ENCODE peak calls at places on chromosomes 11 and 22, in five cellular contexts. N is H1, S is neuronal stem cell, T is H9, I is mesenchymal stem cell. Z is an unnamed sample.

GRCh38 chr11:27740362-27741024 is 40.2 kb upstream of the BDNF start:
- DNase-seq in T (peak; percentile 37), N (no peak), I (peak; percentile 10), S (no peak), Z (no peak)

GRCh38 chr11:70423523-70424505 is 25.5 kb downstream of the CTTN start:
- DNase-seq in S (no peak), I (peak; percentile 86), T (no peak), N (no peak), Z (no peak)

GRCh38 chr11:5605849-5606248 is 9.4 kb downstream of the TRIM6 start:
- DNase-seq in N (no peak), I (peak; percentile 74), S (no peak), T (no peak), Z (no peak)

GRCh38 chr11:57792870-57793269 is 31.3 kb downstream of the CTNND1 start:
- DNase-seq in S (no peak), N (no peak), T (no peak), I (peak; percentile 33), Z (no peak)

GRCh38 chr11:65059959-65060824 is 1.8 kb upstream of the NAALADL1 start:
- DNase-seq in N (no peak), S (no peak), I (peak; percentile 60), T (no peak), Z (no peak)

GRCh38 chr11:71572811-71573210 is 7.4 kb downstream of the KRTAP5-10 start:
- DNase-seq in I (no peak), S (no peak), N (no peak), T (no peak), Z (no peak)

GRCh38 chr11:73217131-73217809 is 811 bp upstream of the P2RY2 start:
- DNase-seq in I (no peak), S (no peak), T (no peak), N (no peak), Z (no peak)

GRCh38 chr11:92455221-92455790 is 230.7 kb downstream of the FAT3 start:
- DNase-seq in I (no peak), S (no peak), N (no peak), T (no peak), Z (no peak)

GRCh38 chr22:32801436-32802290 is at the start of gene TIMP3:
- DNase-seq in T (peak; percentile 86), S (peak; percentile 69), I (peak; percentile 86), N (peak; percentile 57), Z (peak; percentile 65)

GRCh38 chr11:116852261-116853125 is 15.1 kb upstream of the APOA1 start:
- DNase-seq in T (no peak), I (peak; percentile 63), S (no peak), N (no peak), Z (no peak)
- H3K9ac ChIP-seq in T (no peak overlapping the region), I (peak overlapping the region; percentile 52), S (no peak overlapping the region), N (no peak overlapping the region), Z (no peak overlapping the region)

DNA sequence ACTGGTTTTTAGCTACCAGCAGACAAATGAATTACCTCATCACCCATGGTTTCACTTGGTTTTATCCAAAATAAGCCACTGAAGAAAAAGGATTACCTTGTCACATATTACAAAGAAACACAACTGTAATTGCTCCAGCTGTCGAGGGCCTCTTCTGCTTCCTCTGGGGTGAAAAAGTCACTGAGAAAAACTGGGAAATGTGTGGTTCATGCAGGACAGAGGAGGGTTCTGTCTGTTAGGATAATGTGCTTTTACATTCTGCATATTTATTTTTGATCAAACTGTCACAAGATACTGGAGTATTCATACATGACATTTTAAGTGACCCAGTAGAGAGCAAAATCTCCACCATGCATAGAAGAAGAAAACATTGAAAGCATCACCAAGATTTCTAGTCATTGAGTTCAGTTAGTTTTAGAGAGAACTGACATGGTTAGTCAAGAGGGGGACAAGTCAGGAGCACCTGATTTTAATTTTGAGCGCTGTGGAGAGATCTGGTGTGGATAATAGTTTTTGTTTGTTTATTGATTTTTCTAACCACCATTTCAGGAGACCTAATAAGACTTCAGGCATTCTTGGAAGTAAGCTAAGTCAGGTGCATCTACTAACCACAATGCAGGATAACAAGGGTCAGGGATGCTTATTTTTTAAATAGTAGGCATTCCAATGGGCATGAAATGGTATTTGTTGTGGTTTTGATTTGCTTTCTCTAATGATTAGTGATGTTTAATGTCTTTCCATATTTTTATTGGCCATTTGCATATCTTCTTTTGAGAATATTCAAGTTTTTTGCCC is 211.9 kb downstream of the NAV2 start:
- DNase-seq in I (no peak), N (no peak), S (no peak), T (no peak), Z (no peak)
- H2BK12ac ChIP-seq in I (no peak overlapping the region), N (no peak overlapping the region), S (no peak overlapping the region), T (no peak overlapping the region), Z (no peak overlapping the region)

GRCh38 chr11:125049393-125049792 is 13.7 kb upstream of the SLC37A2 start:
- DNase-seq in T (no peak), N (no peak), S (no peak), I (no peak), Z (peak; percentile 25)

GRCh38 chr11:125056931-125057330 is 6.2 kb upstream of the SLC37A2 start:
- DNase-seq in I (no peak), T (no peak), S (no peak), N (no peak), Z (no peak)

GRCh38 chr11:125057370-125058060 is 5.6 kb upstream of the SLC37A2 start:
- DNase-seq in N (no peak), I (no peak), S (no peak), T (no peak), Z (no peak)

GRCh38 chr11:125055107-125055715 is 7.9 kb upstream of the SLC37A2 start:
- DNase-seq in T (no peak), N (no peak), I (no peak), S (no peak), Z (no peak)

GRCh38 chr11:125053167-125053566 is 9.9 kb upstream of the SLC37A2 start:
- DNase-seq in S (no peak), N (no peak), I (no peak), T (no peak), Z (no peak)
- H3K4me1 ChIP-seq in S (no peaks in the 10 kb centered on the region), N (no peaks in the 10 kb centered on the region), I (no peaks in the 10 kb centered on the region), T (no peaks in the 10 kb centered on the region), Z (no peaks in the 10 kb centered on the region)

GRCh38 chr11:67441731-67442401 is 1.4 kb downstream of the CORO1B start:
- DNase-seq in I (no peak), N (no peak), T (no peak), S (no peak), Z (no peak)

GRCh38 chr11:67440229-67441081 is 2.8 kb downstream of the CORO1B start:
- DNase-seq in S (no peak), T (no peak), I (no peak), N (no peak), Z (no peak)

GRCh38 chr11:67442504-67443398 is 525 bp downstream of the CORO1B start:
- DNase-seq in I (peak; percentile 12), S (no peak), N (no peak), T (no peak), Z (no peak)

GRCh38 chr11:67439321-67440228 is 2.1 kb upstream of the PTPRCAP start:
- DNase-seq in I (peak; percentile 34), S (no peak), N (no peak), T (peak; percentile 63), Z (no peak)

DNA sequence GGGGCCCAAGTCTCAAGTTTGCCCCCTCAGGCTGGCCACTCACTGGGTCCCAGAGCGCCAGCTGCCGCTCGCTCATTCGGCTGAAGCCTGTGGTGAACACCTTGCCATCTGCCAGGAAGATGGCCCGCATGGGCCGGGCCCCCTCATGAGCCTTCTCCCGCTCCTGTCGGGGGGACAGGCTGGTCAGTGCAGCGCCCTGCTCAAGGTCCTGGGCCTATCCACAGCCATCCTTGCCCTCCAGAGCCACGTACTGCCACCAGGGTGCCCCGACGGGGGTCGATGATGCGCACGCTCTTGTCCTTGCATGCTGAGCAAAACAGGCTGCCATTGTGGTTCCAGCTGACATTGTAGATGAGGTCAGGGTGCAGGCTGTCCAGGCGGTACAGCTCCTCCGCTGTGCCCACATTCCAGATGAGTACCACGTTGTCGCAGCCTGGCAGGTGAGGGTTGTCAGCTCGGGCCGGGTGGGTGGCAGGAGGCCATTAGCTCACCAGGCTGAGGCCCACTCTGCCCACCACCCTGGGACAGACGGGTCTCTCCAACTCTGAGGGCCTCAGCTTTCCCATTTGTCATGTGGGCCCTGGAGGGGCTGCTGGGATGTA is 2.1 kb downstream of the CORO1B start:
- DNase-seq in S (no peak), I (no peak), N (no peak), T (no peak), Z (no peak)
- H3K9ac ChIP-seq in S (no peak overlapping the region), I (no peak overlapping the region), N (no peak overlapping the region), T (no peak overlapping the region), Z (no peak overlapping the region)